ENCODE peak calls at places on chromosomes 1 and 21, in eight cellular contexts. O, Z, H, Y, B, Q, C and E are unnamed samples.

GRCh38 chr1:5877001-5877400 is 115.2 kb downstream of the NPHP4 start:
- DNase-seq in C (no peak), Y (no peak), B (no peak), Q (no peak), Z (no peak), H (no peak), O (no peak), E (no peak)

GRCh38 chr1:4268262-4268889 is 368.3 kb upstream of the C1orf174 start:
- DNase-seq in H (no peak), O (no peak), B (no peak), Y (no peak), C (no peak), Z (no peak), Q (no peak), E (no peak)

GRCh38 chr1:168112673-168113305 is 23.9 kb downstream of the GPR161 start:
- DNase-seq in B (no peak), H (no peak), O (no peak), Y (peak), Z (peak), Q (no peak), C (no peak), E (no peak)

GRCh38 chr1:62599044-62599443 is 1.7 kb downstream of the ANGPTL3 start:
- DNase-seq in O (no peak), Z (no peak), C (no peak), Y (no peak), Q (no peak), H (no peak), B (no peak), E (no peak)

GRCh38 chr1:61290525-61290924 is 208.2 kb downstream of the NFIA start:
- DNase-seq in O (no peak), Z (no peak), Y (no peak), H (no peak), Q (no peak), C (no peak), B (no peak), E (no peak)

GRCh38 chr1:186568221-186568620 is 107.3 kb upstream of the PDC start:
- DNase-seq in Q (no peak), Z (no peak), H (no peak), C (no peak), O (no peak), Y (no peak), B (no peak), E (no peak)

GRCh38 chr1:244346972-244347618 is 104.6 kb downstream of the ADSS2 start:
- DNase-seq in O (no peak), B (no peak), Z (no peak), Y (no peak), Q (no peak), C (no peak), H (no peak), E (no peak)

GRCh38 chr1:221381858-221382623 is 359.8 kb downstream of the DUSP10 start:
- DNase-seq in C (no peak), Z (no peak), O (no peak), B (no peak), H (no peak), Q (no peak), Y (no peak), E (no peak)

GRCh38 chr1:169207825-169208520 is 101.5 kb downstream of the ATP1B1 start:
- DNase-seq in O (no peak), B (no peak), Y (no peak), Z (no peak), H (no peak), C (no peak), Q (no peak), E (no peak)
- TF ChIP-seq POLR2A in O (no peak), B (no peak), Y (no peak), Z (no peak), H (no peak), C (no peak), Q (no peak), E (no peak)

GRCh38 chr1:201016943-201017827 is 6.3 kb downstream of the KIF21B start:
- DNase-seq in Y (no peak), B (no peak), Q (no peak), H (no peak), O (no peak), Z (no peak), C (no peak), E (no peak)

GRCh38 chr1:201016211-201016651 is 7.3 kb downstream of the KIF21B start:
- DNase-seq in C (no peak), H (no peak), Y (no peak), Q (peak), B (no peak), Z (peak), O (peak), E (no peak)

GRCh38 chr1:201013991-201014815 is 9.3 kb downstream of the KIF21B start:
- DNase-seq in O (no peak), Q (no peak), C (no peak), Y (no peak), B (no peak), Z (no peak), H (no peak), E (no peak)

GRCh38 chr1:201014816-201015200 is 8.7 kb downstream of the KIF21B start:
- DNase-seq in O (no peak), Q (no peak), H (no peak), C (no peak), B (no peak), Z (no peak), Y (no peak), E (no peak)

GRCh38 chr1:201015551-201016091 is 7.9 kb downstream of the KIF21B start:
- DNase-seq in C (no peak), Z (no peak), O (no peak), B (no peak), H (no peak), Q (no peak), Y (no peak), E (no peak)
- TF ChIP-seq CTCF in C (no peak), Z (no peak), O (no peak), B (no peak), H (no peak), Q (no peak), Y (no peak), E (no peak)

DNA sequence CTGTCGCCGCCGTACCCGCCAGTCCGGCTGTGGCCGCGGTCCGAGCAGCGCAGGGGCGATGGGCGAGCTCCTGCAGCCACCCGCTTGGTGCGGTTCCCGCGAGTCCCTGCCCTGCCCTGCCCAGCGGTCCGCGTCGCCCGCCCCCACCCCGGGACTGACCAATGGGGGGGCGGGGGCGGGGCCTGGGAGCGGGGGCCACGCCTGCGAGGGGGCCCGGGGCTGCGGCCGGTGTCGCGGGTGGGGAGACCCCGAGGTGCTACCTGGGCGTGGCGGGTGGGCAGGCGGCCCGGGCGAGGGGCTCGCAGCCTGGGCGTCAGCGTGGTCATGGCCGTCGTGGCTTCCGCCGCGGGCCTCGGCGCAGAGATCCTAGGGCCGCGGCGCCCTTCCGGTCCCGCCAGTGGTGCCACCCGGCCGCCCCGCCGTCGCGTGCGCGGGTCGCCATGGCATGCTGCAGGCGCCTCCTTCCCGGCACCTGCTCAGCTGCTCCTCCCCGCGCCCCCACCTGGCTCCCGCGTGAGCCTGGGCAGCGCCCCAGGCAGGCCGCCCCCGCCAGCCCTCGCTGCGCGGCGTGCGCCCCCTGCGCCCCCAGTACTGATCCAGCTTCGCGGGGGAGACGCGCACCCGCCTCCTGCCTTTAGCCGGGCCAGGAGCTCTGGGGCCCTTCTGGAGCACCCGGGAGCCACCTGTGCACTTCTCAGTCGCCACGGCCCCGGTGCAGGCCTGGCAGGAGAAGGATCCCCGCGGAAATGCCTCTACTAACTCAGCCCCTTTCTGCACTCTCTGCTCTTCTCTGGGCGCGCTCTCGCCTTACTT is at the start of gene BMP8B:
- DNase-seq in Y (no peak), B (peak), Z (peak), Q (no peak), O (peak), C (peak), H (no peak), E (peak)
- TF ChIP-seq POLR2A in Y (no peak), B (peak), Z (peak), Q (no peak), O (peak), C (peak), H (no peak), E (no peak)

GRCh38 chr1:233790662-233791371 is 113.7 kb upstream of the SLC35F3 start:
- DNase-seq in Z (peak), B (peak), Q (no peak), H (no peak), C (no peak), Y (peak), O (peak), E (no peak)

GRCh38 chr1:233791750-233792149 is 112.7 kb upstream of the SLC35F3 start:
- DNase-seq in C (no peak), B (no peak), Y (no peak), Z (no peak), Q (no peak), O (no peak), H (no peak), E (no peak)

GRCh38 chr1:233790121-233790520 is 114.4 kb upstream of the SLC35F3 start:
- DNase-seq in Y (no peak), B (no peak), H (no peak), C (no peak), Q (no peak), Z (no peak), O (no peak), E (no peak)

GRCh38 chr1:233788687-233789086 is 115.8 kb upstream of the SLC35F3 start:
- DNase-seq in H (no peak), B (no peak), Y (no peak), O (no peak), C (no peak), Z (no peak), Q (no peak), E (no peak)

DNA sequence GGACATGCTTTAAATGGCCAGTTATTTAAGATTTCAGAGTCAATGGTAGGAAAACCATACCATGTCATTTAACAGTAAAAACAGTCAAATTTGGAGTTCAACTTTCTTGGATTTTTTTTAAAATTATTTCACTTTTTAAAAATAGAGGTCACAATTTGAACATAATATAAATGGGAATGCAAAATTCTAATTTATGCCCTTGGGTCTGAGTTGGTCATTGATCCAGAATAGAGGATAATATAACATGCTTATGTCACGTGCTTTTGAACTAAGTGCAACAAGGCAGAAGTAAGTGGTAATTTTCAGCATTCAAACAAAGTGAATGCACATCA is 113.1 kb upstream of the SLC35F3 start:
- DNase-seq in H (no peak), O (no peak), B (no peak), Q (no peak), C (no peak), Y (no peak), Z (no peak), E (no peak)
- TF ChIP-seq CTCF in H (no peak), O (no peak), B (no peak), Q (no peak), C (no peak), Y (no peak), Z (no peak), E (no peak)

DNA sequence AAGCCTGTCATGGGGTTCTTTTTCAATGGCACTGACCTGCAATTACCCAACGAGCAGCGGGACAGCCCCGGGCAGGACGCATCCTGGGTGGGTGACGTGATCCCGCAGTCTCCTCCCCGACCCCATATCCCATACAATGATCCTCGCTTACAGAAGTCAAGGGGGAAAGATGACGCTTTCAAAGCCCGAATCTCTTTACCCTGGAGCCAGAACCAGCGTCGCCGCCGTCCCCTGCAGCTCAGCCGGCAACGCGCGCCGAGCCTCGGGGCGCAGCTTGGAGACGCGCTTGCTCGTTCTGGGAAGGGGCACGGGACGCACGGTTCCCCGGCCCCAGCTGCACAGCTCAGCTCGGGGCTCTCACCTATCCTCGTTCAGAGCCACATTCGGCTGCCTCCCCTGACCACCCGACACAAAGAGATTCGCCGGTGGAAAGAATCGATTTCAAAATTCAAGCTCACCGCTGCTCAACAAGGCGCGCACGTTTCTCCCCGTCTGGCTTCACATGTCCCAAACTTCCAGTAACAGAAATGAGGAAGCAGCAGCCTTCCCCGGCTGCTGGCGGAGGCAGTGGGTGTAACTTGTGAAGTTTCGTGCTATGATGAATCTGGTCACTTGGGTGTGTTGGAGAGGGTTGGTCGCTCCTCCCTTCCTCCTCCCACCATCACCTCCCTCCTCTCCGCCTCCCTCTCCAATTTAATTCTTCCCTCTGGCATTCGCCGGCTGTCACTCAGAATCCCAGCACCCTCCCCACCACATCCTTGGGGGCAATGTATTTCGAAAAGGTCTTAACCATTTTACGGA is at the start of gene TIAM1:
- DNase-seq in B (no peak), O (peak), H (no peak), Z (peak), C (no peak), Y (no peak), Q (no peak), E (peak)
- TF ChIP-seq POLR2A in B (no peak), O (no peak), H (no peak), Z (no peak), C (no peak), Y (no peak), Q (no peak), E (no peak)

DNA sequence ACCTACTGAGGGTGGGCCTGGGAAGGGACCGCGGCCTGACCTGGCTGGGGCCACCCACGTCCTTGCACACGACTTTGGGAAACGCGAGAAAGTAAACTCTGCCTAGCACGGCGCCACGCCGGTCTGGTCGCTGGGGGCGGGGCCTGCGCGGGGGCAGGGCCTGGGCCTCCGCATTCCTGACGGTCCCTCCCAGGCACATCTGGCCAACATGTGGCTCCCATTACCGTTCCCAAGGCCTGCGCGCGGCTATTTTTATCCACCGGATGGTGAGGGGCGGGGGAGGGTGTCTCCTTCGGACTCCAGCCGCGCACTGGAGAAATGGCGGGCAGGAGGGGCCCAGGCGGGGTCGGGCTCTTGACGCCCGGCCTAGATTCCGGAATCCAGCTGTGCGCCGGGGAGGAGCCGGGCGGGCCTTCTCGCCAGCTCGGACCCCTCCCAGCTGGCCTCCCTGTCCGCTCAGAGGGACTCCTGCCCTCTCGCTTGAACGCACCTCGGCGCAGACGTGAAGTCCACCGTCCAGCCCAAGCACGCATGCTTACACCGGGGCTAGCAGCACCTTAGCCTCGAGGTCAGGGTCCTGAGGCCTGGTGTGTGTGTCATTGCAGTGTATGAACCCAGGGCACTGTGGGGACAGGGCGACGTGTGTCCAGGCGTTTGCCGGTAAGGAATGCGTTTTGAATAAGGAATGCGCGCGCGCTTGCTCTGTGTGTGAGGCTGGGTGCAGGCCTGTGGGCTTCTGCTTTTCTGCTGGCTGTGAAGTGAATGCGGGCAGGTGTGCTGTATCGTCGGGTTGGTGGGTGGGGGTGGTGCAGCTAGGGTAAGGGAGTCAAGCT is 2.1 kb downstream of the EVA1B start:
- DNase-seq in Y (peak), O (peak), C (no peak), Q (peak), Z (peak), H (no peak), B (peak), E (peak)
- TF ChIP-seq CTCF in Y (no peak), O (no peak), C (no peak), Q (no peak), Z (no peak), H (no peak), B (no peak), E (no peak)

GRCh38 chr1:180633092-180634045 is 1.5 kb downstream of the XPR1 start:
- DNase-seq in Q (no peak), C (no peak), Z (no peak), O (no peak), Y (no peak), H (no peak), B (no peak), E (no peak)

GRCh38 chr1:180632326-180633088 is 685 bp downstream of the XPR1 start:
- DNase-seq in Y (no peak), H (peak), O (peak), B (no peak), C (peak), Z (no peak), Q (peak), E (peak)

GRCh38 chr1:180631197-180631765 is 541 bp upstream of the XPR1 start:
- DNase-seq in O (no peak), Q (peak), C (no peak), Y (no peak), Z (no peak), H (no peak), B (no peak), E (no peak)

GRCh38 chr1:180630408-180631196 is 1.2 kb upstream of the XPR1 start:
- DNase-seq in B (no peak), O (no peak), Z (no peak), Y (no peak), C (no peak), H (no peak), Q (no peak), E (no peak)

DNA sequence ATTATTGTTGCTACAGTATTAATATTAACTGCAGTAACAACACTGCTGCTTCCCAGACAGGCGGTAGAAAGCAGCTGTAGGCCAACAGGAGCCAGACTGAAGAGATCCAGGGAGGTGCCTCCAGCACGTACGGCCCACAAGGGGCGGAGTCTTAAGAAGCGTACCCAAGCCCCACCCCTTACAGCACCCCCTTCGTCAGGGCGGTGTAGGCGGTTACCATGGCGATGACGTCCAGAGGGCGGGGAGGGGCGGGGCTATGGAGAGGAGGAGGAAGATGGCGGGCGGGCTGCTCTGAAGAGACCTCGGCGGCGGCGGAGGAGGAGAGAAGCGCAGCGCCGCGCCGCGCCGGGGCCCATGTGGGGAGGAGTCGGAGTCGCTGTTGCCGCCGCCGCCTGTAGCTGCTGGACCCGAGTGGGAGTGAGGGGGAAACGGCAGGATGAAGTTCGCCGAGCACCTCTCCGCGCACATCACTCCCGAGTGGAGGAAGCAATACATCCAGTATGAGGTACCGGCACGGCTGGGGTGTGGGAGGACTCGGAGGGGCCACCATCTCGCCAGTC is at the start of gene XPR1:
- DNase-seq in H (peak), Y (peak), Z (peak), C (peak), B (peak), O (peak), Q (peak), E (peak)
- TF ChIP-seq POLR2A in H (peak), Y (peak), Z (peak), C (peak), B (peak), O (peak), Q (peak), E (peak)

GRCh38 chr1:94237291-94238226 is at the start of gene ARHGAP29:
- DNase-seq in H (peak), C (peak), B (peak), Q (peak), Z (peak), Y (peak), O (peak), E (peak)
- TF ChIP-seq CTCF in H (no peak), C (no peak), B (no peak), Q (no peak), Z (no peak), Y (no peak), O (no peak), E (peak)

GRCh38 chr1:27413004-27413403 is 20.6 kb downstream of the GPR3 start:
- DNase-seq in H (no peak), Y (no peak), C (no peak), B (no peak), Q (no peak), O (no peak), Z (no peak), E (no peak)

GRCh38 chr1:27418786-27419185 is 26.4 kb downstream of the GPR3 start:
- DNase-seq in Z (no peak), B (no peak), H (no peak), C (no peak), Q (no peak), Y (no peak), O (no peak), E (no peak)

GRCh38 chr1:27423701-27424100 is 31.3 kb downstream of the GPR3 start:
- DNase-seq in O (no peak), C (no peak), Z (no peak), Y (no peak), Q (no peak), H (no peak), B (no peak), E (no peak)

GRCh38 chr1:27416387-27417111 is 24.1 kb downstream of the GPR3 start:
- DNase-seq in C (peak), Y (no peak), B (peak), Z (no peak), Q (no peak), H (no peak), O (peak), E (no peak)

GRCh38 chr1:27418326-27418761 is 25.9 kb downstream of the GPR3 start:
- DNase-seq in C (peak), O (peak), B (no peak), Q (no peak), Z (peak), Y (peak), H (peak), E (peak)
- TF ChIP-seq POLR2A in C (no peak), O (no peak), B (no peak), Q (no peak), Z (no peak), Y (no peak), H (no peak), E (no peak)